ENCODE peak calls at places on chromosome 14, in five cellular contexts. E is progenitor cell of endocrine pancreas, F is fibroblast of lung, I is cardiac muscle cell, Z is AG04450. B is an unnamed sample.
A peak's percentile ranks its signal among the peaks of the same experiment; 100 is the strongest.

GRCh38 chr14:49512147-49512551 is 74.0 kb downstream of the RPS29 start:
- DNase-seq in E (no peak), F (peak; percentile 37), I (peak; percentile 34), Z (peak; percentile 13), B (peak; percentile 63)

GRCh38 chr14:53109028-53109687 is 44.0 kb downstream of the DDHD1 start:
- DNase-seq in E (no peak), F (no peak), I (no peak), Z (no peak), B (no peak)

GRCh38 chr14:100028990-100029677 is 36.1 kb upstream of the EVL start:
- DNase-seq in E (no peak), F (no peak), I (no peak), Z (no peak), B (no peak)

GRCh38 chr14:39015360-39015961 is 87.6 kb downstream of the SEC23A start:
- DNase-seq in E (no peak), F (peak; percentile 70), I (peak; percentile 74), Z (no peak), B (peak; percentile 9)

GRCh38 chr14:94936901-94937321 is 167.0 kb upstream of the GSC start:
- DNase-seq in E (no peak), F (no peak), I (peak; percentile 20), Z (no peak), B (no peak)

GRCh38 chr14:59055439-59056045 is 132.9 kb upstream of the DAAM1 start:
- DNase-seq in E (no peak), F (peak; percentile 77), I (peak; percentile 73), Z (peak; percentile 30), B (peak; percentile 63)

GRCh38 chr14:68109132-68109531 is 289.6 kb downstream of the RAD51B start:
- DNase-seq in E (no peak), F (peak; percentile 58), I (peak; percentile 42), Z (no peak), B (peak; percentile 26)

GRCh38 chr14:99905121-99905520 is 111.9 kb downstream of the EML1 start:
- DNase-seq in E (no peak), F (no peak), I (no peak), Z (no peak), B (no peak)

GRCh38 chr14:103528158-103528511 is 861 bp upstream of the TRMT61A start:
- DNase-seq in E (no peak), F (peak; percentile 39), I (peak; percentile 37), Z (no peak), B (no peak)

GRCh38 chr14:76904100-76904739 is 78.0 kb downstream of the LRRC74A start:
- DNase-seq in E (no peak), F (peak; percentile 96), I (peak; percentile 96), Z (peak; percentile 95), B (peak; percentile 94)

DNA sequence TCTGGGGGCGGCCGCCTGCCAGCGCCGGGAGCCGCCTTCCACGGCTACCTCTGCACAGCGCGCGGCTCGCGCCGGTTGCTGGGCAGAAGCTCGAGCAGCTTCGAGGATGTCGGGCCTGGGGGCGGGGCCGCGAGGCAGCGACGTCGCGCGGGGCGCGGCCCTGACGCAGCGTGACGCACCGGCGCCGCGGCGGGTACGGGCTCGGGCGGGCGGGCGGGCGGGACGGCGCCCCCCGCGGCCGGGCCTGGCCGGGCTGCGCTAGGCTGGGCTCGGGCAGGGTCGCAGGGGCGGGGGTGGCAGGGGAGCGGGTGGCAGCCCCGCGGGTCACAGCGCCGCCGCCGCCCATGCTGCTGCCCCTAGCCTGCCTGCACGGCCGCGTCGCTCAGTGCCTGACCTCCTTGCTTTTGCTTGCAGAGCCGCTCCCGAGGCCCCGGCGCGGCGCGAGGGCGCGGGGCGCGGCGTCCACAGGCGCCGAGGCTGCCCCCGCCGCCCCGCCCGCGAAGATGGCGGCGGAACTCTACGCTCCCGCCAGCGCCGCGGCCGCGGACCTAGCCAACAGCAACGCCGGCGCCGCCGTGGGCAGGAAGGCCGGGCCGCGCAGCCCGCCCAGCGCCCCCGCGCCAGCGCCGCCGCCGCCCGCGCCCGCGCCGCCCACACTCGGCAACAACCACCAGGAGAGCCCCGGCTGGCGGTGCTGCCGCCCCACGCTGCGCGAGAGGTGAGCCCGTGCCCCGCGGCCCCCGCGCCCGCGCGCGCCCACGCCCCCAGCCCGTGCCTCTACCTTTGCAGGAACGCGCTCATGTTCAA is at the start of gene BTBD6:
- DNase-seq in E (peak; percentile 82), F (peak; percentile 78), I (peak; percentile 87), Z (peak; percentile 23), B (peak; percentile 76)
- TF ChIP-seq CTCF in E (peak; percentile 20), F (no peak), I (no peak), Z (no peak), B (no peak)

GRCh38 chr14:79408696-79409095 is 802.6 kb downstream of the DIO2 start:
- DNase-seq in E (no peak), F (no peak), I (no peak), Z (no peak), B (no peak)
- TF ChIP-seq CTCF in E (peak; percentile 24), F (no peak), I (no peak), Z (peak; percentile 4), B (peak; percentile 16)

DNA sequence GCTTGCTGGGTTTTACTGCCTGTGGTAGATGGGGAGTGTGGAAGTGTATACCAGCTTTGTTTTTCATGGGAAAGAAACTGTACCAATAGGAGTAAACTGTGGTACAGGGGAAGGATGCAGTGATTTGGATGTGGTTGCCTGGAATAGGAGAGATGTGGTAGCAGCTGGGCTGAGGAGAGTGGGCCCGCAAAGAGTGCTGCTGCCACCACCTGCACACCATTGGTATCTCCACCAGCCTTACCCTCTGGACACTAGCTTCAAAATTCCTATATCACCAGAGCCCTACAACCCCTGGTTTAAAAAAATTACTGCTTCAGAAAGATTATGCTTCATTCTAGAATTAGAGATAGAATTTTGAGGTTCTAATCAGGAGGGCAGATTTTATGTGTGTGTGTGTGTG is 53.6 kb downstream of the AKAP6 start:
- DNase-seq in E (no peak), F (peak; percentile 50), I (peak; percentile 26), Z (no peak), B (no peak)
- TF ChIP-seq CTCF in E (peak; percentile 48), F (peak; percentile 42), I (peak; percentile 33), Z (peak; percentile 61), B (peak; percentile 67)

GRCh38 chr14:74569387-74569786 is 42.6 kb downstream of the LTBP2 start:
- DNase-seq in E (no peak), F (no peak), I (no peak), Z (no peak), B (no peak)
- TF ChIP-seq CTCF in E (no peak), F (no peak), I (no peak), Z (no peak), B (no peak)

GRCh38 chr14:75188520-75189267 is 12.3 kb upstream of the TMED10 start:
- DNase-seq in E (no peak), F (no peak), I (no peak), Z (no peak), B (no peak)
- TF ChIP-seq CTCF in E (no peak), F (no peak), I (no peak), Z (no peak), B (no peak)

DNA sequence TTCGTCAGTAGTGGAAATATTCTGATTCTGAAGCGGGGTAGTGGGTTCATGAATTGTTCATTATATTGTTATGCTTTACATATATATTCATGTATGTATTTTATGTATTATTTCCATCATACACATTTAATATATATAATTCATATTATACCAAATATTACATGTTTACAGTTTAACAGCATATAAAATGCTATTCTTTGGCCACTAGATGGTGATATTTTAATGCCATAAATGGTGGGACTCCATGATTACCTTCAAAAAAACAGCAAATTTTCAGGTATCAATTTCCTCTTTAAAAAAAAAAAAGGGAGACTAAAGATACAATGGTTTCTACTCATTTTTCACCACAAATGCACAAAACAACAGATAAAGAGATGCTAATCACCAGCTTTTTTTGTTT is 41.0 kb downstream of the BDKRB1 start:
- DNase-seq in E (no peak), F (no peak), I (peak; percentile 30), Z (no peak), B (peak; percentile 21)
- TF ChIP-seq CTCF in E (peak; percentile 68), F (no peak), I (peak; percentile 49), Z (peak; percentile 59), B (peak; percentile 86)